ENCODE peak calls at places on chromosomes 2 and 18, in eight cellular contexts. One of them, this sample, is unnamed.

GRCh38 chr18:2898131-2898640 is 51.4 kb downstream of the EMILIN2 start:
- DNase-seq in neural crest cell: no peak
- DNase-seq in A549: no peak
- DNase-seq in MM.1S: no peak
- DNase-seq in tibial nerve: no peak
- DNase-seq in choroid plexus epithelial cell: no peak
- DNase-seq in MCF 10A: peak
- DNase-seq in adrenal gland: peak
- DNase-seq in this sample: no peak

GRCh38 chr18:36592282-36592681 is 236.5 kb downstream of the TPGS2 start:
- DNase-seq in neural crest cell: no peak
- DNase-seq in A549: no peak
- DNase-seq in MM.1S: no peak
- DNase-seq in tibial nerve: no peak
- DNase-seq in choroid plexus epithelial cell: no peak
- DNase-seq in MCF 10A: no peak
- DNase-seq in adrenal gland: no peak
- DNase-seq in this sample: no peak

GRCh38 chr2:27085670-27086089 is 892 bp upstream of the KHK start:
- DNase-seq in neural crest cell: peak
- DNase-seq in A549: peak
- DNase-seq in MM.1S: peak
- DNase-seq in tibial nerve: peak
- DNase-seq in choroid plexus epithelial cell: peak
- DNase-seq in MCF 10A: peak
- DNase-seq in adrenal gland: peak
- DNase-seq in this sample: peak

GRCh38 chr2:152657042-152657441 is 60.2 kb downstream of the PRPF40A start:
- DNase-seq in neural crest cell: no peak
- DNase-seq in A549: no peak
- DNase-seq in MM.1S: no peak
- DNase-seq in tibial nerve: no peak
- DNase-seq in choroid plexus epithelial cell: no peak
- DNase-seq in MCF 10A: no peak
- DNase-seq in adrenal gland: no peak
- DNase-seq in this sample: no peak

GRCh38 chr2:184577741-184578140 is 20.6 kb upstream of the ZNF804A start:
- DNase-seq in neural crest cell: no peak
- DNase-seq in A549: no peak
- DNase-seq in MM.1S: no peak
- DNase-seq in tibial nerve: no peak
- DNase-seq in choroid plexus epithelial cell: no peak
- DNase-seq in MCF 10A: no peak
- DNase-seq in adrenal gland: no peak
- DNase-seq in this sample: no peak

GRCh38 chr2:239036819-239037558 is 189.1 kb downstream of the TWIST2 start:
- DNase-seq in neural crest cell: no peak
- DNase-seq in A549: no peak
- DNase-seq in MM.1S: no peak
- DNase-seq in tibial nerve: no peak
- DNase-seq in choroid plexus epithelial cell: no peak
- DNase-seq in MCF 10A: no peak
- DNase-seq in adrenal gland: no peak
- DNase-seq in this sample: no peak

GRCh38 chr2:95393901-95394300 is 8.6 kb upstream of the FAHD2A start:
- DNase-seq in neural crest cell: no peak
- DNase-seq in A549: no peak
- DNase-seq in MM.1S: no peak
- DNase-seq in tibial nerve: no peak
- DNase-seq in choroid plexus epithelial cell: no peak
- DNase-seq in MCF 10A: no peak
- DNase-seq in adrenal gland: no peak
- DNase-seq in this sample: no peak

GRCh38 chr2:85867556-85868292 is 21.1 kb downstream of the ST3GAL5 start:
- DNase-seq in neural crest cell: no peak
- DNase-seq in A549: no peak
- DNase-seq in MM.1S: no peak
- DNase-seq in tibial nerve: no peak
- DNase-seq in choroid plexus epithelial cell: no peak
- DNase-seq in MCF 10A: no peak
- DNase-seq in adrenal gland: peak
- DNase-seq in this sample: no peak

GRCh38 chr2:201006704-201007103 is 43.2 kb upstream of the ORC2 start:
- DNase-seq in neural crest cell: no peak
- DNase-seq in A549: no peak
- DNase-seq in MM.1S: no peak
- DNase-seq in tibial nerve: no peak
- DNase-seq in choroid plexus epithelial cell: no peak
- DNase-seq in MCF 10A: no peak
- DNase-seq in adrenal gland: no peak
- DNase-seq in this sample: no peak

GRCh38 chr2:215505044-215505786 is 69.3 kb upstream of the FN1 start:
- DNase-seq in neural crest cell: no peak
- DNase-seq in A549: no peak
- DNase-seq in MM.1S: no peak
- DNase-seq in tibial nerve: no peak
- DNase-seq in choroid plexus epithelial cell: peak
- DNase-seq in MCF 10A: peak
- DNase-seq in adrenal gland: no peak
- DNase-seq in this sample: no peak

GRCh38 chr2:121532894-121533293 is 2.2 kb downstream of the RNU4ATAC start:
- DNase-seq in neural crest cell: no peak
- DNase-seq in A549: no peak
- DNase-seq in MM.1S: peak
- DNase-seq in tibial nerve: no peak
- DNase-seq in choroid plexus epithelial cell: no peak
- DNase-seq in MCF 10A: no peak
- DNase-seq in adrenal gland: no peak
- DNase-seq in this sample: no peak

GRCh38 chr2:29262681-29263260 is 147.6 kb downstream of the CLIP4 start:
- DNase-seq in neural crest cell: no peak
- DNase-seq in A549: no peak
- DNase-seq in MM.1S: no peak
- DNase-seq in tibial nerve: no peak
- DNase-seq in choroid plexus epithelial cell: no peak
- DNase-seq in MCF 10A: no peak
- DNase-seq in adrenal gland: peak
- DNase-seq in this sample: no peak

GRCh38 chr2:199771948-199772692 is 78.9 kb downstream of the FTCDNL1 start:
- DNase-seq in neural crest cell: no peak
- DNase-seq in A549: no peak
- DNase-seq in MM.1S: no peak
- DNase-seq in tibial nerve: no peak
- DNase-seq in choroid plexus epithelial cell: no peak
- DNase-seq in MCF 10A: no peak
- DNase-seq in adrenal gland: no peak
- DNase-seq in this sample: no peak

GRCh38 chr2:240762971-240763370 is 57.0 kb downstream of the KIF1A start:
- DNase-seq in neural crest cell: no peak
- DNase-seq in A549: no peak
- DNase-seq in MM.1S: no peak
- DNase-seq in tibial nerve: no peak
- DNase-seq in choroid plexus epithelial cell: no peak
- DNase-seq in MCF 10A: no peak
- DNase-seq in adrenal gland: no peak
- DNase-seq in this sample: no peak

GRCh38 chr2:43185146-43185545 is 41.3 kb downstream of the ZFP36L2 start:
- DNase-seq in neural crest cell: no peak
- DNase-seq in A549: no peak
- DNase-seq in MM.1S: no peak
- DNase-seq in tibial nerve: no peak
- DNase-seq in choroid plexus epithelial cell: no peak
- DNase-seq in MCF 10A: no peak
- DNase-seq in adrenal gland: no peak
- DNase-seq in this sample: no peak

GRCh38 chr18:76977108-76977621 is 154.8 kb downstream of the ZNF236 start:
- DNase-seq in neural crest cell: no peak
- DNase-seq in A549: no peak
- DNase-seq in MM.1S: no peak
- DNase-seq in tibial nerve: no peak
- DNase-seq in choroid plexus epithelial cell: no peak
- DNase-seq in MCF 10A: no peak
- DNase-seq in adrenal gland: no peak
- DNase-seq in this sample: no peak

GRCh38 chr2:210429403-210430137 is 47.0 kb downstream of the LANCL1 start:
- DNase-seq in neural crest cell: no peak
- DNase-seq in A549: no peak
- DNase-seq in MM.1S: no peak
- DNase-seq in tibial nerve: no peak
- DNase-seq in choroid plexus epithelial cell: no peak
- DNase-seq in MCF 10A: no peak
- DNase-seq in adrenal gland: no peak
- DNase-seq in this sample: no peak

GRCh38 chr2:119240311-119241204 is 16.9 kb downstream of the STEAP3 start:
- DNase-seq in neural crest cell: no peak
- DNase-seq in A549: peak
- DNase-seq in MM.1S: no peak
- DNase-seq in tibial nerve: no peak
- DNase-seq in choroid plexus epithelial cell: peak
- DNase-seq in MCF 10A: peak
- DNase-seq in adrenal gland: peak
- DNase-seq in this sample: no peak

GRCh38 chr18:22831441-22831904 is 101.7 kb upstream of the RBBP8 start:
- DNase-seq in neural crest cell: no peak
- DNase-seq in A549: no peak
- DNase-seq in MM.1S: no peak
- DNase-seq in tibial nerve: no peak
- DNase-seq in choroid plexus epithelial cell: peak
- DNase-seq in MCF 10A: peak
- DNase-seq in adrenal gland: no peak
- DNase-seq in this sample: no peak

GRCh38 chr2:110876167-110876999 is 144.0 kb downstream of the ACOXL start:
- DNase-seq in neural crest cell: no peak
- DNase-seq in A549: no peak
- DNase-seq in MM.1S: no peak
- DNase-seq in tibial nerve: no peak
- DNase-seq in choroid plexus epithelial cell: no peak
- DNase-seq in MCF 10A: no peak
- DNase-seq in adrenal gland: no peak
- DNase-seq in this sample: no peak
- TF ChIP-seq CTCF in neural crest cell: peak
- TF ChIP-seq CTCF in A549: peak
- TF ChIP-seq CTCF in MM.1S: peak
- TF ChIP-seq CTCF in tibial nerve: no peak
- TF ChIP-seq CTCF in choroid plexus epithelial cell: no peak
- TF ChIP-seq CTCF in MCF 10A: peak
- TF ChIP-seq CTCF in adrenal gland: no peak
- TF ChIP-seq CTCF in this sample: peak

GRCh38 chr18:5851998-5852397 is 43.3 kb downstream of the TMEM200C start:
- DNase-seq in neural crest cell: no peak
- DNase-seq in A549: no peak
- DNase-seq in MM.1S: no peak
- DNase-seq in tibial nerve: no peak
- DNase-seq in choroid plexus epithelial cell: peak
- DNase-seq in MCF 10A: no peak
- DNase-seq in adrenal gland: no peak
- DNase-seq in this sample: no peak
- TF ChIP-seq CTCF in neural crest cell: peak
- TF ChIP-seq CTCF in A549: peak
- TF ChIP-seq CTCF in MM.1S: peak
- TF ChIP-seq CTCF in tibial nerve: no peak
- TF ChIP-seq CTCF in choroid plexus epithelial cell: no peak
- TF ChIP-seq CTCF in MCF 10A: no peak
- TF ChIP-seq CTCF in adrenal gland: no peak
- TF ChIP-seq CTCF in this sample: no peak

DNA sequence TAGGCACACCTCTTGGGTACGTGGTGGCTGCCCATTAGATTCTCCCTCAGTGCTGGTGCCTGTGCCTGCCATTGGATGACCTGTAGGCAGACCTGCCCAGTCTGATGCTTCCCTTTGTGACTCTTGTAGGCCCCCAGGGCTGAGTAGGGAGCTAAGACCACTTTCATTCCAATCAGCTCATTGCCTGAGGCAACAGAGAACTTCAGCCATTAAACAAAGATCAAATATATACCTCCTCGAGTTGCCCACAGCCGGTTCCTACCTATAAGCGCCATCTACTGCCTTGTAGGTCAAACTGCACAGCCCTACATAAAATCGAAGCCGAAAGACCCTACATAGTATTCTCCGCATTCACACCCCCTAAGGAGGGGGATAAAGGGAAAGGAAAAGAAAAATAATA is 184.6 kb downstream of the ETAA1 start:
- DNase-seq in neural crest cell: no peak
- DNase-seq in A549: no peak
- DNase-seq in MM.1S: no peak
- DNase-seq in tibial nerve: no peak
- DNase-seq in choroid plexus epithelial cell: no peak
- DNase-seq in MCF 10A: no peak
- DNase-seq in adrenal gland: no peak
- DNase-seq in this sample: no peak
- TF ChIP-seq CTCF in neural crest cell: no peak
- TF ChIP-seq CTCF in A549: peak
- TF ChIP-seq CTCF in MM.1S: peak
- TF ChIP-seq CTCF in tibial nerve: no peak
- TF ChIP-seq CTCF in choroid plexus epithelial cell: peak
- TF ChIP-seq CTCF in MCF 10A: no peak
- TF ChIP-seq CTCF in adrenal gland: no peak
- TF ChIP-seq CTCF in this sample: no peak

GRCh38 chr2:58240595-58240937 is 559 bp downstream of the FANCL start:
- DNase-seq in neural crest cell: no peak
- DNase-seq in A549: peak
- DNase-seq in MM.1S: peak
- DNase-seq in tibial nerve: no peak
- DNase-seq in choroid plexus epithelial cell: no peak
- DNase-seq in MCF 10A: peak
- DNase-seq in adrenal gland: no peak
- DNase-seq in this sample: no peak

GRCh38 chr2:58237741-58238140 is 3.4 kb downstream of the FANCL start:
- DNase-seq in neural crest cell: no peak
- DNase-seq in A549: no peak
- DNase-seq in MM.1S: no peak
- DNase-seq in tibial nerve: no peak
- DNase-seq in choroid plexus epithelial cell: no peak
- DNase-seq in MCF 10A: peak
- DNase-seq in adrenal gland: no peak
- DNase-seq in this sample: no peak

GRCh38 chr2:58235988-58236387 is 5.1 kb downstream of the FANCL start:
- DNase-seq in neural crest cell: no peak
- DNase-seq in A549: no peak
- DNase-seq in MM.1S: no peak
- DNase-seq in tibial nerve: no peak
- DNase-seq in choroid plexus epithelial cell: no peak
- DNase-seq in MCF 10A: no peak
- DNase-seq in adrenal gland: no peak
- DNase-seq in this sample: no peak

GRCh38 chr2:58240938-58241755 is at the start of gene FANCL:
- DNase-seq in neural crest cell: peak
- DNase-seq in A549: peak
- DNase-seq in MM.1S: peak
- DNase-seq in tibial nerve: peak
- DNase-seq in choroid plexus epithelial cell: peak
- DNase-seq in MCF 10A: peak
- DNase-seq in adrenal gland: peak
- DNase-seq in this sample: peak

DNA sequence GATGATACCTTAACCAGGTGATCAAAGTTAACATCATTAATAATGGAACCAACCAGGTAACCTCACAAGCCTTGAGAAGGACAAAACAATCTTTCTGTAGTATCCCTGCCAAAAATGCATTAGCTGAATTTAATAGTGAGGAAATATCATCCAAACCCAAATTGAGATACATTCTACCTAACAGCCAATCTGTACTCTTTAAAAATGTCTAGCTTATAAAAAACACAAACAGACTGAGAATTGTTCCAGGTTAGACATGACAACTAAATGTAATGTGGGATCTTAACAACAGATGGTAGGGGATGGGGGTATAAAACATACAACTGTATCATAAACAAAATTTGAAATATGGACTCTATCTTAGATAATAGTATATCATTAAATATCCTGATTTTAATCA is 1.9 kb downstream of the FANCL start:
- DNase-seq in neural crest cell: no peak
- DNase-seq in A549: no peak
- DNase-seq in MM.1S: no peak
- DNase-seq in tibial nerve: no peak
- DNase-seq in choroid plexus epithelial cell: no peak
- DNase-seq in MCF 10A: no peak
- DNase-seq in adrenal gland: no peak
- DNase-seq in this sample: no peak
- TF ChIP-seq CTCF in neural crest cell: no peak
- TF ChIP-seq CTCF in A549: no peak
- TF ChIP-seq CTCF in MM.1S: no peak
- TF ChIP-seq CTCF in tibial nerve: no peak
- TF ChIP-seq CTCF in choroid plexus epithelial cell: no peak
- TF ChIP-seq CTCF in MCF 10A: no peak
- TF ChIP-seq CTCF in adrenal gland: no peak
- TF ChIP-seq CTCF in this sample: no peak

This sample was measured in GM20000.